ENCODE peak calls at places on chromosomes 7 and 10, in seven cellular contexts. F is PC-3; W is Peyer's patch; K is cardiac muscle cell; V is spleen; L is HepG2; H is CD4-positive, CD25-positive, alpha-beta regulatory T cell. S is an unnamed sample.

GRCh38 chr7:127619681-127620405 is 1.9 kb upstream of the PAX4 start:
- DNase-seq in K (no peak), W (no peak), H (no peak), L (no peak), V (no peak), F (no peak), S (no peak)

GRCh38 chr10:118585794-118586193 is 9.7 kb downstream of the PRLHR start:
- DNase-seq in L (no peak), H (no peak), V (no peak), K (no peak), F (no peak), W (no peak), S (no peak)

GRCh38 chr7:13989138-13989943 is at the start of gene ETV1:
- DNase-seq in K (peak; percentile 94), F (peak; percentile 65), W (peak; percentile 55), V (peak; percentile 75), H (no peak), L (peak; percentile 14), S (no peak)

GRCh38 chr10:12483996-12484944 is 134.9 kb downstream of the CAMK1D start:
- DNase-seq in W (no peak), V (peak; percentile 63), F (no peak), K (no peak), L (no peak), H (no peak), S (no peak)

GRCh38 chr7:44595934-44596635 is 10.3 kb upstream of the OGDH start:
- DNase-seq in F (no peak), K (peak; percentile 17), V (no peak), W (no peak), L (no peak), H (no peak), S (no peak)

GRCh38 chr7:2924866-2925840 is 81.0 kb upstream of the GNA12 start:
- DNase-seq in W (no peak), F (no peak), K (no peak), L (no peak), H (no peak), V (peak; percentile 62), S (no peak)

GRCh38 chr10:117689566-117689965 is 147.0 kb downstream of the EMX2 start:
- DNase-seq in L (no peak), K (no peak), V (no peak), H (no peak), W (no peak), F (no peak), S (no peak)

GRCh38 chr10:12418725-12419278 is 69.5 kb downstream of the CAMK1D start:
- DNase-seq in V (peak; percentile 56), K (no peak), F (no peak), H (no peak), L (no peak), W (peak; percentile 44), S (no peak)

GRCh38 chr10:70982443-70982842 is 94.1 kb upstream of the PCBD1 start:
- DNase-seq in V (peak; percentile 33), H (peak; percentile 1), K (no peak), F (no peak), L (no peak), W (no peak), S (no peak)

GRCh38 chr7:137801003-137801402 is 45.8 kb downstream of the DGKI start:
- DNase-seq in L (no peak), V (no peak), H (no peak), K (no peak), W (no peak), F (peak; percentile 28), S (no peak)

GRCh38 chr10:31808258-31809218 is 120.1 kb downstream of the ARHGAP12 start:
- DNase-seq in H (peak; percentile 61), K (peak; percentile 44), F (peak; percentile 59), W (no peak), V (no peak), L (peak; percentile 21), S (no peak)
- H3K4me3 ChIP-seq in H (peak overlapping the region; percentile 71), K (no peak overlapping the region), F (no peak overlapping the region), W (no peak overlapping the region), V (no peak overlapping the region), L (no peak overlapping the region), S (no peak overlapping the region)

GRCh38 chr10:48625013-48625412 is 20.1 kb upstream of the ARHGAP22 start:
- DNase-seq in K (no peak), H (no peak), L (no peak), V (no peak), F (no peak), W (no peak), S (no peak)

GRCh38 chr10:48623009-48623408 is 18.1 kb upstream of the ARHGAP22 start:
- DNase-seq in K (no peak), H (no peak), L (no peak), V (no peak), F (no peak), W (no peak), S (no peak)

GRCh38 chr10:48620719-48621118 is 15.8 kb upstream of the ARHGAP22 start:
- DNase-seq in K (no peak), V (no peak), L (no peak), H (no peak), W (no peak), F (no peak), S (no peak)

GRCh38 chr10:48626986-48627731 is 22.3 kb upstream of the ARHGAP22 start:
- DNase-seq in K (no peak), F (no peak), H (no peak), V (no peak), W (no peak), L (no peak), S (no peak)

DNA sequence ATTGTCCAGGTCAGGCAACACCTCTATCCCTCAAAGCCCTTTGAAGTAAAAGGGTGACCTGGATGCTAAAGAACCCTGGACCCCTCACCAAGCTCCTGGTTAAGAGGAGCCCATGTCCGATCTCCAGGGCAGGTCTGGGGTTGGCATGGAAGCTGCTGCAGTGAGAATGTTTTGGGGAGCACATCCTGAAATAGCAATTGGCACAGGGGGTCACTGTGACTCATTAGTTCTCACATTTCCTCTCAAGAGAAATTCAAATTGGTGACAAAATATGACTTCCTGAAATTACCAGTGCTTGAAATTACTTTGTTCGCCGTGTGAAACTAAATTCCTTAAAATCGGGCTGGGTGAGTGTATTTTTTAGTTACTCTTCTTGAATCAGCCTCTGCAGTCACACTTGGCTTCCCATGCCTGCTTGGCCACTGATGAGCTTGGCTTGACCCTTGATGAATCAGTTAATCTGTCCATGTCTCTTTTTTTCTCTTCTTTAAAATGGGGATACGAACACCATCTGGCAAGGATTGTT is 18.8 kb upstream of the ARHGAP22 start:
- DNase-seq in F (no peak), K (no peak), V (no peak), L (no peak), W (no peak), H (no peak), S (no peak)
- H3K9me3 ChIP-seq in F (no peaks in the 10 kb centered on the region), K (no peaks in the 10 kb centered on the region), V (no peaks in the 10 kb centered on the region), L (no peaks in the 10 kb centered on the region), W (no peaks in the 10 kb centered on the region), H (no peaks in the 10 kb centered on the region), S (no peaks in the 10 kb centered on the region)

DNA sequence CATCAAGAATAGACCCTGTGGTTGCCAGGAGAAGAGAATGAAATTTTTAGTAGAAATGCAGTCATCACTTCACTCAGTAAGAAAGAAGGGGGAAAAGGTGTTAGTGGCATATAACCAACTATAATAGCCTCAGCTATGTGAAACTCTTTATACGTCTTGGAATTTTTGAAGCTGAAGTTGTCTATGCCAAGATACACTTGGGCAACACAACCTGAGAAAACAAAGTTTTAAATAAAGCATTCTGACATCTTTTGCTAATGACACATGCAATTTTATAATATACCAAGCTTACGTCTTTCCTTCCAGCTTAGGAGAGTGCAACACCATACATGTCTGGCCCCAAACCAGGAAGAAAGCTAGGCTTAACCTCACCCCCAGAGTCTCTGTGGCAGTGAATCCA is 40.8 kb upstream of the ZNF438 start:
- DNase-seq in H (no peak), V (no peak), W (no peak), L (no peak), K (no peak), F (no peak), S (no peak)
- H3K27ac ChIP-seq in H (no peak overlapping the region), V (no peak overlapping the region), W (no peak overlapping the region), L (no peak overlapping the region), K (no peak overlapping the region), F (no peak overlapping the region), S (no peak overlapping the region)

DNA sequence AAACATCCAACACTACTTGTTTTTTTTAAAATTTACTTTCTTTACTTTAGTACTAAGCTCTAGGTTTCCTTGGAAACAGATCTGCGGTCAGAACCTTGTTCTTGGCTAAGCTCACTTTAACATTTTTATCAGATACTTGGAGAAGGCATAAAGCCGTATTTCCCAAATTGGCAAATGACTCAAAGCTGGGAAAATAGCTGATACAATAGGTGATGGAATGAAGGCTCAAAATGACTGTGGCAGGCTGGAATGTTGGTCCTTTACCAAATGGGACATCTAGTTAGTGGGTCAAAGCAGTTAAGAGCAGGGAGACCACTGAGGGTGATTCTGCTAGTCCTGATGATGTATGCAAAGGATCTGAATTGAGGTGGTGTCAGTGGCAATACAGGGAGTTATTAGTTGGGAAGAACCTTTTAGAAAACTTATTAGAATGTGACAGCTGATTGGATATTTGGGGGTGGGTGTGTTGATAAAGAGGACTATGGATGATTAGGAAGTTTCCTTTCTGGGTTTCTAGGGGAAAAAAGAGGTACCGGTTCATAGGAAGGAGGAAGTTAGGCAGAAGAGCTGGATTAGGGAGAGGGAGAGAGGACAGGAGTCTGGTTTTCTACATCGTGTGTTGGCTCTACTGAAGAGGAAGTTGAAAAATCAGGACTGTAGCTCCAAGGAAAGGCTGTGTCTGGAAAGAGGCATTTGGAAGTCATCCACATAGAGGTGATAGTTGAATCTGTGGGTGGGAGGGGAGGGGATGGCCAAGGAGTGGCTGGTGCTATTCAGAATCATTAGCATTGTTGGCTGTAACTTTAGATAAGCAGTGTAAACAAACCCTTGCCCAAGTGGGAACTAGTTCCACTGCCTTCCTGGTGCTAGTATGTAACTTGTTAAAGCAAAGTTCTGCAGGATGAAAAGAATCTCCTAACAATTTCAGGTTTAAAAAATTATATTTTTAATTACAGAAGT is 13.1 kb downstream of the PLCE1 start:
- DNase-seq in K (peak; percentile 33), W (peak; percentile 68), V (no peak), H (no peak), F (peak; percentile 94), L (no peak), S (no peak)
- H3K4me3 ChIP-seq in K (no peak overlapping the region), W (no peak overlapping the region), V (no peak overlapping the region), H (no peak overlapping the region), F (peak overlapping the region; percentile 62), L (no peak overlapping the region), S (no peak overlapping the region)

GRCh38 chr7:157628456-157628855 is 291.7 kb downstream of the DNAJB6 start:
- DNase-seq in W (peak; percentile 26), K (no peak), V (no peak), H (no peak), L (no peak), F (no peak), S (no peak)
- H3K9me3 ChIP-seq in W (no peaks in the 10 kb centered on the region), K (no peaks in the 10 kb centered on the region), V (no peaks in the 10 kb centered on the region), H (no peaks in the 10 kb centered on the region), L (no peaks in the 10 kb centered on the region), F (no peaks in the 10 kb centered on the region), S (no peaks in the 10 kb centered on the region)

GRCh38 chr10:47406870-47407648 is 23.0 kb upstream of the ZNF488 start:
- DNase-seq in F (peak; percentile 98), V (peak; percentile 56), H (no peak), K (no peak), W (peak; percentile 84), L (peak; percentile 80), S (no peak)
- H3K27ac ChIP-seq in F (peak overlapping the region; percentile 96), V (no peak overlapping the region), H (no peak overlapping the region), K (no peak overlapping the region), W (no peak overlapping the region), L (no peak overlapping the region), S (no peak overlapping the region)